ENCODE peak calls at places on chromosomes 3 and 15, in seven cellular contexts. One of them, this sample, is unnamed.
A peak's percentile ranks its signal among the peaks of the same experiment; 100 is the strongest.

GRCh38 chr3:156682491-156682890 is 8.1 kb downstream of the TIPARP start:
- DNase-seq in H1: no peak
- DNase-seq in H9: no peak
- DNase-seq in neuronal stem cell: no peak
- DNase-seq in trophoblast cell: no peak
- DNase-seq in IMR-90: peak; percentile 61
- DNase-seq in mesendoderm: no peak
- DNase-seq in this sample: peak; percentile 48

GRCh38 chr3:52232279-52233107 is 6.5 kb downstream of the TWF2 start:
- DNase-seq in neuronal stem cell: no peak
- DNase-seq in trophoblast cell: no peak
- DNase-seq in IMR-90: no peak
- DNase-seq in H1: no peak
- DNase-seq in mesendoderm: no peak
- DNase-seq in H9: peak; percentile 36
- DNase-seq in this sample: no peak

GRCh38 chr3:52366527-52366926 is 50.4 kb downstream of the DNAH1 start:
- DNase-seq in H9: no peak
- DNase-seq in H1: no peak
- DNase-seq in mesendoderm: no peak
- DNase-seq in trophoblast cell: no peak
- DNase-seq in neuronal stem cell: no peak
- DNase-seq in IMR-90: no peak
- DNase-seq in this sample: no peak

GRCh38 chr15:39580117-39580629 is 706 bp upstream of the THBS1 start:
- DNase-seq in H9: peak; percentile 91
- DNase-seq in neuronal stem cell: peak; percentile 90
- DNase-seq in mesendoderm: peak; percentile 94
- DNase-seq in trophoblast cell: peak; percentile 90
- DNase-seq in IMR-90: peak; percentile 98
- DNase-seq in H1: peak; percentile 71
- DNase-seq in this sample: peak; percentile 94

GRCh38 chr3:59777559-59778178 is 727.8 kb upstream of the CFAP20DC start:
- DNase-seq in mesendoderm: no peak
- DNase-seq in H1: no peak
- DNase-seq in neuronal stem cell: no peak
- DNase-seq in H9: no peak
- DNase-seq in trophoblast cell: no peak
- DNase-seq in IMR-90: no peak
- DNase-seq in this sample: no peak

GRCh38 chr3:41683666-41684350 is 278.1 kb downstream of the ULK4 start:
- DNase-seq in H1: no peak
- DNase-seq in H9: no peak
- DNase-seq in IMR-90: peak; percentile 54
- DNase-seq in neuronal stem cell: no peak
- DNase-seq in mesendoderm: no peak
- DNase-seq in trophoblast cell: peak; percentile 52
- DNase-seq in this sample: no peak

GRCh38 chr3:67947808-67948508 is 293.5 kb upstream of the SUCLG2 start:
- DNase-seq in H9: peak; percentile 91
- DNase-seq in H1: peak; percentile 23
- DNase-seq in trophoblast cell: no peak
- DNase-seq in IMR-90: no peak
- DNase-seq in mesendoderm: peak; percentile 89
- DNase-seq in neuronal stem cell: peak; percentile 1
- DNase-seq in this sample: peak; percentile 15

GRCh38 chr3:11944052-11944673 is 60.0 kb upstream of the SYN2 start:
- DNase-seq in IMR-90: peak; percentile 10
- DNase-seq in trophoblast cell: peak; percentile 38
- DNase-seq in H9: peak; percentile 65
- DNase-seq in mesendoderm: peak; percentile 81
- DNase-seq in H1: peak; percentile 17
- DNase-seq in neuronal stem cell: no peak
- DNase-seq in this sample: no peak

GRCh38 chr3:67377299-67377698 is 277.1 kb downstream of the SUCLG2 start:
- DNase-seq in neuronal stem cell: no peak
- DNase-seq in IMR-90: no peak
- DNase-seq in trophoblast cell: no peak
- DNase-seq in H1: no peak
- DNase-seq in mesendoderm: peak; percentile 76
- DNase-seq in H9: no peak
- DNase-seq in this sample: peak; percentile 24

GRCh38 chr15:68382286-68383007 is 49.5 kb downstream of the ITGA11 start:
- DNase-seq in neuronal stem cell: no peak
- DNase-seq in mesendoderm: no peak
- DNase-seq in IMR-90: peak; percentile 45
- DNase-seq in H9: no peak
- DNase-seq in trophoblast cell: no peak
- DNase-seq in H1: no peak
- DNase-seq in this sample: peak; percentile 53

GRCh38 chr15:59689626-59690236 is 611 bp upstream of the BNIP2 start:
- DNase-seq in trophoblast cell: peak; percentile 88
- DNase-seq in H9: peak; percentile 78
- DNase-seq in mesendoderm: peak; percentile 76
- DNase-seq in H1: peak; percentile 7
- DNase-seq in neuronal stem cell: peak; percentile 33
- DNase-seq in IMR-90: peak; percentile 47
- DNase-seq in this sample: peak; percentile 80

GRCh38 chr3:184110316-184110725 is 13.5 kb downstream of the HTR3E start:
- DNase-seq in mesendoderm: peak; percentile 69
- DNase-seq in H1: no peak
- DNase-seq in H9: peak; percentile 52
- DNase-seq in IMR-90: peak; percentile 79
- DNase-seq in neuronal stem cell: no peak
- DNase-seq in trophoblast cell: no peak
- DNase-seq in this sample: peak; percentile 23

GRCh38 chr3:124246949-124247348 is 255.0 kb upstream of the ROPN1 start:
- DNase-seq in mesendoderm: no peak
- DNase-seq in trophoblast cell: no peak
- DNase-seq in neuronal stem cell: no peak
- DNase-seq in IMR-90: peak; percentile 25
- DNase-seq in H1: no peak
- DNase-seq in H9: no peak
- DNase-seq in this sample: no peak
- H3K79me1 ChIP-seq in mesendoderm: no peaks in the 10 kb centered on the region
- H3K79me1 ChIP-seq in trophoblast cell: peaks cover 7% of the 10 kb centered on the region
- H3K79me1 ChIP-seq in neuronal stem cell: no peaks in the 10 kb centered on the region
- H3K79me1 ChIP-seq in IMR-90: no peaks in the 10 kb centered on the region
- H3K79me1 ChIP-seq in H1: no peaks in the 10 kb centered on the region
- H3K79me1 ChIP-seq in H9: no peaks in the 10 kb centered on the region
- H3K79me1 ChIP-seq in this sample: no peaks in the 10 kb centered on the region

GRCh38 chr3:4794798-4795197 is 184.4 kb upstream of the BHLHE40 start:
- DNase-seq in H1: no peak
- DNase-seq in trophoblast cell: no peak
- DNase-seq in IMR-90: no peak
- DNase-seq in neuronal stem cell: no peak
- DNase-seq in mesendoderm: no peak
- DNase-seq in H9: no peak
- DNase-seq in this sample: no peak
- H3K4ac ChIP-seq in H1: no peak overlapping the region
- H3K4ac ChIP-seq in trophoblast cell: no peak overlapping the region
- H3K4ac ChIP-seq in IMR-90: no peak overlapping the region
- H3K4ac ChIP-seq in neuronal stem cell: no peak overlapping the region
- H3K4ac ChIP-seq in mesendoderm: no peak overlapping the region
- H3K4ac ChIP-seq in H9: no peak overlapping the region
- H3K4ac ChIP-seq in this sample: no peak overlapping the region

GRCh38 chr3:113304856-113305540 is 93.6 kb downstream of the BOC start:
- DNase-seq in mesendoderm: peak; percentile 83
- DNase-seq in H9: peak; percentile 51
- DNase-seq in IMR-90: peak; percentile 5
- DNase-seq in trophoblast cell: no peak
- DNase-seq in neuronal stem cell: no peak
- DNase-seq in H1: no peak
- DNase-seq in this sample: no peak
- H3K79me1 ChIP-seq in mesendoderm: no peaks in the 10 kb centered on the region
- H3K79me1 ChIP-seq in H9: no peaks in the 10 kb centered on the region
- H3K79me1 ChIP-seq in IMR-90: no peaks in the 10 kb centered on the region
- H3K79me1 ChIP-seq in trophoblast cell: no peaks in the 10 kb centered on the region
- H3K79me1 ChIP-seq in neuronal stem cell: no peaks in the 10 kb centered on the region
- H3K79me1 ChIP-seq in H1: no peaks in the 10 kb centered on the region
- H3K79me1 ChIP-seq in this sample: no peaks in the 10 kb centered on the region

GRCh38 chr15:31302778-31303433 is 23.7 kb upstream of the KLF13 start:
- DNase-seq in H9: no peak
- DNase-seq in H1: no peak
- DNase-seq in trophoblast cell: no peak
- DNase-seq in mesendoderm: peak; percentile 47
- DNase-seq in neuronal stem cell: no peak
- DNase-seq in IMR-90: no peak
- DNase-seq in this sample: no peak
- H3K4ac ChIP-seq in H9: no peak overlapping the region
- H3K4ac ChIP-seq in H1: no peak overlapping the region
- H3K4ac ChIP-seq in trophoblast cell: no peak overlapping the region
- H3K4ac ChIP-seq in mesendoderm: no peak overlapping the region
- H3K4ac ChIP-seq in neuronal stem cell: no peak overlapping the region
- H3K4ac ChIP-seq in IMR-90: no peak overlapping the region
- H3K4ac ChIP-seq in this sample: no peak overlapping the region

DNA sequence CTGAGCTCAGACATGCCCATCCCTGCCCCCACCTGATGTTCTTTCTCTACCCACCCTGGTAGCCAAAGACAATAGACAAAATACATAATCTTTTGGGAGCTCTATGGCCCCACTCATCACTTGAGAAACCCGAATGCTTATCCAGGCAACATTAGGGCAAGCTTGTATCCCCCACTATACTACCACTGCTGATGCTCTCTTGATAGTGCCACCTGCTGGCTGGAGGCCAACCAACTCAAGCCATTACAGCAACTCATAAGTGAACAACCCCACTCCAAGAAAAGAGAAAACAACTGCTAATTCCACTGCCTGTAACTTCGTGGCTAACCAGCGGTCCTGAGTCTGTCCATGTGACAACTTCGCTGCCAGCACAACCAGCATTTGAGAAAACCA is 342.5 kb upstream of the TGFBR2 start:
- DNase-seq in trophoblast cell: no peak
- DNase-seq in H9: no peak
- DNase-seq in neuronal stem cell: no peak
- DNase-seq in mesendoderm: no peak
- DNase-seq in IMR-90: no peak
- DNase-seq in H1: no peak
- DNase-seq in this sample: no peak
- H3K79me1 ChIP-seq in trophoblast cell: no peaks in the 10 kb centered on the region
- H3K79me1 ChIP-seq in H9: no peaks in the 10 kb centered on the region
- H3K79me1 ChIP-seq in neuronal stem cell: no peaks in the 10 kb centered on the region
- H3K79me1 ChIP-seq in mesendoderm: no peaks in the 10 kb centered on the region
- H3K79me1 ChIP-seq in IMR-90: no peaks in the 10 kb centered on the region
- H3K79me1 ChIP-seq in H1: no peaks in the 10 kb centered on the region
- H3K79me1 ChIP-seq in this sample: no peaks in the 10 kb centered on the region

GRCh38 chr3:130948929-130949328 is 55.0 kb downstream of the ATP2C1 start:
- DNase-seq in H1: no peak
- DNase-seq in mesendoderm: no peak
- DNase-seq in IMR-90: no peak
- DNase-seq in trophoblast cell: no peak
- DNase-seq in neuronal stem cell: no peak
- DNase-seq in H9: no peak
- DNase-seq in this sample: no peak
- H3K4ac ChIP-seq in H1: no peak overlapping the region
- H3K4ac ChIP-seq in mesendoderm: no peak overlapping the region
- H3K4ac ChIP-seq in IMR-90: no peak overlapping the region
- H3K4ac ChIP-seq in trophoblast cell: no peak overlapping the region
- H3K4ac ChIP-seq in neuronal stem cell: no peak overlapping the region
- H3K4ac ChIP-seq in H9: no peak overlapping the region
- H3K4ac ChIP-seq in this sample: no peak overlapping the region

GRCh38 chr3:144660097-144660496 is 688.5 kb downstream of the DIPK2A start:
- DNase-seq in IMR-90: no peak
- DNase-seq in neuronal stem cell: no peak
- DNase-seq in H9: no peak
- DNase-seq in trophoblast cell: no peak
- DNase-seq in mesendoderm: no peak
- DNase-seq in H1: no peak
- DNase-seq in this sample: no peak
- H3K79me1 ChIP-seq in IMR-90: no peaks in the 10 kb centered on the region
- H3K79me1 ChIP-seq in neuronal stem cell: no peaks in the 10 kb centered on the region
- H3K79me1 ChIP-seq in H9: no peaks in the 10 kb centered on the region
- H3K79me1 ChIP-seq in trophoblast cell: no peaks in the 10 kb centered on the region
- H3K79me1 ChIP-seq in mesendoderm: no peaks in the 10 kb centered on the region
- H3K79me1 ChIP-seq in H1: no peaks in the 10 kb centered on the region
- H3K79me1 ChIP-seq in this sample: no peaks in the 10 kb centered on the region

GRCh38 chr15:93124126-93124525 is 35.1 kb upstream of the RGMA start:
- DNase-seq in H1: no peak
- DNase-seq in H9: no peak
- DNase-seq in mesendoderm: no peak
- DNase-seq in neuronal stem cell: no peak
- DNase-seq in IMR-90: no peak
- DNase-seq in trophoblast cell: no peak
- DNase-seq in this sample: no peak

GRCh38 chr15:93126496-93127083 is 37.6 kb upstream of the RGMA start:
- DNase-seq in neuronal stem cell: no peak
- DNase-seq in H1: no peak
- DNase-seq in mesendoderm: no peak
- DNase-seq in H9: no peak
- DNase-seq in IMR-90: no peak
- DNase-seq in trophoblast cell: no peak
- DNase-seq in this sample: no peak

GRCh38 chr15:93130111-93130510 is 41.1 kb upstream of the RGMA start:
- DNase-seq in neuronal stem cell: no peak
- DNase-seq in IMR-90: no peak
- DNase-seq in H9: no peak
- DNase-seq in trophoblast cell: no peak
- DNase-seq in mesendoderm: no peak
- DNase-seq in H1: no peak
- DNase-seq in this sample: no peak

GRCh38 chr15:93131485-93132075 is 42.6 kb upstream of the RGMA start:
- DNase-seq in IMR-90: no peak
- DNase-seq in mesendoderm: no peak
- DNase-seq in H1: no peak
- DNase-seq in trophoblast cell: no peak
- DNase-seq in neuronal stem cell: no peak
- DNase-seq in H9: no peak
- DNase-seq in this sample: no peak

GRCh38 chr15:93127286-93127685 is 38.3 kb upstream of the RGMA start:
- DNase-seq in trophoblast cell: no peak
- DNase-seq in mesendoderm: no peak
- DNase-seq in IMR-90: no peak
- DNase-seq in H9: no peak
- DNase-seq in neuronal stem cell: no peak
- DNase-seq in H1: no peak
- DNase-seq in this sample: no peak
- H3K4ac ChIP-seq in trophoblast cell: no peak overlapping the region
- H3K4ac ChIP-seq in mesendoderm: no peak overlapping the region
- H3K4ac ChIP-seq in IMR-90: no peak overlapping the region
- H3K4ac ChIP-seq in H9: no peak overlapping the region
- H3K4ac ChIP-seq in neuronal stem cell: no peak overlapping the region
- H3K4ac ChIP-seq in H1: no peak overlapping the region
- H3K4ac ChIP-seq in this sample: no peak overlapping the region